ENCODE peak calls at places on chromosomes 5 and 9, in four cellular contexts. One of them, this sample, is unnamed.
A peak's percentile ranks its signal among the peaks of the same experiment; 100 is the strongest.

GRCh38 chr9:117763314-117763713 is 59.1 kb downstream of the TLR4 start:
- DNase-seq in GM12878: no peak
- DNase-seq in K562: no peak
- DNase-seq in HepG2: no peak
- DNase-seq in this sample: no peak

GRCh38 chr9:137756045-137756744 is 121.4 kb upstream of the CACNA1B start:
- DNase-seq in GM12878: no peak
- DNase-seq in K562: no peak
- DNase-seq in HepG2: no peak
- DNase-seq in this sample: no peak

GRCh38 chr9:114677418-114677817 is 4.6 kb downstream of the TEX48 start:
- DNase-seq in GM12878: no peak
- DNase-seq in K562: peak; percentile 78
- DNase-seq in HepG2: peak; percentile 41
- DNase-seq in this sample: no peak

GRCh38 chr5:15440434-15440833 is 59.5 kb upstream of the FBXL7 start:
- DNase-seq in GM12878: no peak
- DNase-seq in K562: no peak
- DNase-seq in HepG2: no peak
- DNase-seq in this sample: no peak

GRCh38 chr5:17896605-17897004 is 262.3 kb downstream of the TAF11L14 start:
- DNase-seq in GM12878: no peak
- DNase-seq in K562: no peak
- DNase-seq in HepG2: no peak
- DNase-seq in this sample: no peak

GRCh38 chr9:87512321-87512720 is 14.7 kb downstream of the DAPK1 start:
- DNase-seq in GM12878: no peak
- DNase-seq in K562: no peak
- DNase-seq in HepG2: no peak
- DNase-seq in this sample: no peak

GRCh38 chr9:111559000-111559610 is 34.1 kb downstream of the ZNF483 start:
- DNase-seq in GM12878: no peak
- DNase-seq in K562: no peak
- DNase-seq in HepG2: no peak
- DNase-seq in this sample: peak; percentile 40

GRCh38 chr9:87443006-87443405 is 54.7 kb upstream of the DAPK1 start:
- DNase-seq in GM12878: no peak
- DNase-seq in K562: no peak
- DNase-seq in HepG2: no peak
- DNase-seq in this sample: no peak

GRCh38 chr9:6106576-6107339 is 91.3 kb upstream of the RANBP6 start:
- DNase-seq in GM12878: peak; percentile 41
- DNase-seq in K562: peak; percentile 57
- DNase-seq in HepG2: peak; percentile 25
- DNase-seq in this sample: peak; percentile 48

GRCh38 chr9:98373622-98374021 is 118.2 kb upstream of the TBC1D2 start:
- DNase-seq in GM12878: no peak
- DNase-seq in K562: no peak
- DNase-seq in HepG2: no peak
- DNase-seq in this sample: no peak

GRCh38 chr5:109329296-109330252 is 80.2 kb downstream of the PJA2 start:
- DNase-seq in GM12878: no peak
- DNase-seq in K562: no peak
- DNase-seq in HepG2: no peak
- DNase-seq in this sample: no peak

DNA sequence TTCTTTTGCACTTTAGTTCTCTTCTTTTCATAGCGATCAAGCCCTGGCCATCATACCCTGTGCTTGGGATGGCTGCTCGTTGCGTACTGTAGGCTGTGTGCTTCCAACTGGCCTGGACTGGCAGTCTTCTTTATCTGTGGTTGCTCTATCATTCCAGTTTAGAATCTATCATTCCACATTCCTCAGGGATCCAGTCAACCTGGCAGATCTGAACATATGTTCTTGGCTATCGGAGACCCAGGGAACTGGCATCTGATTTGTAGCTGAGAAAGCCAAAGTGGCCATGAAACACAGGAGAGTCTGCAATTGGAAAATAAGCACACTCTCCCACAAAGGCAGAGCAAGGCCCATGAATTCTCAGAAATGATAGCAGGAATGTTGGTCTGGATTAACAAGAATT is 22.6 kb upstream of the SLC46A2 start:
- DNase-seq in GM12878: no peak
- DNase-seq in K562: no peak
- DNase-seq in HepG2: no peak
- DNase-seq in this sample: no peak
- H3K27me3 ChIP-seq in GM12878: no peaks in the 10 kb centered on the region
- H3K27me3 ChIP-seq in K562: peaks cover 10% of the 10 kb centered on the region
- H3K27me3 ChIP-seq in HepG2: no peaks in the 10 kb centered on the region
- H3K27me3 ChIP-seq in this sample: no peaks in the 10 kb centered on the region

DNA sequence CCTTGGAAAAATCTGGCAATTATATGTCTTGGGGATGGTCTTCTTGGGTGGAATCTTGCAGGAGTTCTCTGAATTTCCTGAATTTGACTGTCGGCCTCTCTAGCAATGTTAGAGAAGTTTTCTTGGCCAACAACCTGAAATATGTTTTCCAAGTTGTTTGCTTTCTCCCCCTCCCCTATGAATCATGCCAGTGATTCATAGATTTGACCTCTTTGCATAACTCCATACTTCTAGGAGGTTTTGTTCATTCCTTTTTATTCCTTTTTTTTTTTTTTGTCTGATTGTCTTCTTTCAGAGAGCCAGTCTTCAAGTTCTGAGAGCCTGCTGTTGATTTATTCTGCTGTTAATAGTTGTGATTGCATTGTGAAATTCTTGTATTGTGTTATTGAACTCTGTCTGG is 56.7 kb upstream of the SLC44A1 start:
- DNase-seq in GM12878: no peak
- DNase-seq in K562: no peak
- DNase-seq in HepG2: peak; percentile 15
- DNase-seq in this sample: no peak
- TF ChIP-seq CHD2 in GM12878: no peak
- TF ChIP-seq CHD2 in K562: no peak
- TF ChIP-seq CHD2 in HepG2: no peak
- TF ChIP-seq CHD2 in this sample: no peak

DNA sequence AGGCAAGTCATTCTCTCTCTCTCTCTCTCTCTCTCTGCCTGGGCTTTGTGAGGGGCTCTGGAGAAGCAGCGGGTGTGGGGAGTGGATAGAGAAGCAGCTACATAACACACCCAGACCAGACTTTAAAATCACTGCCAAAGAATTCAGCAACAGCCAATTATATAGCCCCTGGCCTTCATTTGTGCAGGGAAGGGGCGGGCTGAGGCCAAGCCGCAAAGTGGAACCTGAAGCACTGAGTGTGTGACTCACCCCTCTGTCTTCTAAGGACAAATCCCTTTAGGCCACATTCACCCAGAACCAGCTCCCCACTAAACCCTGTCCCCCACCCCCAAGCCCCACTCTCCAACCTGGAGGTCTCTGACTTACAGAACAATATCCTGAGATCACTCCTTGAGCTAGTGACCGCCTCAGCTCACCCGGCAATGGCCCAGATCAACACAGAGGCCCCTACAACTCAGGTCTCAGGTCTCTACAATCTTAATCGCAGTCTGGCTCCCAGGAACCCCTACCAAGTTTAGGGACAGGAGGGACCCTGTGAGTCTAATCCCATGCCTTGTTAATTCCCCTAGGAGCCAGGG is 6.0 kb downstream of the B4GALT1 start:
- DNase-seq in GM12878: no peak
- DNase-seq in K562: peak; percentile 41
- DNase-seq in HepG2: no peak
- DNase-seq in this sample: no peak
- TF ChIP-seq ATF2 in GM12878: no peak
- TF ChIP-seq ATF2 in K562: no peak
- TF ChIP-seq ATF2 in HepG2: no peak
- TF ChIP-seq ATF2 in this sample: no peak

GRCh38 chr9:133737071-133737773 is 930 bp downstream of the SARDH start:
- DNase-seq in GM12878: no peak
- DNase-seq in K562: no peak
- DNase-seq in HepG2: no peak
- DNase-seq in this sample: no peak
- H3K27me3 ChIP-seq in GM12878: no peaks in the 10 kb centered on the region
- H3K27me3 ChIP-seq in K562: peaks cover 32% of the 10 kb centered on the region
- H3K27me3 ChIP-seq in HepG2: no peaks in the 10 kb centered on the region
- H3K27me3 ChIP-seq in this sample: no peaks in the 10 kb centered on the region

DNA sequence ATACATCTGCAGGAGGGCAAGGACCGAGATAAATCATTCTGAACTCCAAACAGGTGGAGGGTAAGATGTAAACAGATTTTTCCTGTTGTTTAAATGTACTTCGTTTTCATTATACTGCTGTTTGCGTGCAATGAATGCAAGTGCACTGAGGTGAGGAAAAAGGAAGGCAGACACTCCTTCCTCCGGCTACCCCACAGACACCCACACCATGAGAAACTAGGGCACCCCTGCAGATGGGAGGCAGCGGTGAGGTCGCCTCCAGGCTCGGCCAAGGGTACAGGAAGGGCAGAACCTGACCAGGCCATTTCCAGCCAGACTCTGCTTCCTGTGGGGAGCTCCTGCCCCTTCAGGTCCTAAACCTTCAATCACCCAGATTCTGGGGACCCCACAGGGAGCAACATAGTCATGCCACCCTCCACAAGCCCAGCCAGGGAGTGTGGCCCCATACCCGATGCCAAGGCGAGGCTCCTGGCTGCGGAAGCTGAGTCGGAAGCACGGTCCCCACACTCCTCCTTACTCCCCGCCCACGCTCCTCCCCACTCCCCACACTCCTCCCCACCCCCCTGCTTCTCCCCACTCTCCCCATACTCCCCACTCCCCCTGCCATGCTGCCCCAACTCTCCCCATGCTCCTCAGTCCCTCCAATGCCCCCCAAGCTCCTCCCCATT is 37.1 kb downstream of the VAV2 start:
- DNase-seq in GM12878: peak; percentile 59
- DNase-seq in K562: no peak
- DNase-seq in HepG2: no peak
- DNase-seq in this sample: no peak
- TF ChIP-seq CHD2 in GM12878: no peak
- TF ChIP-seq CHD2 in K562: no peak
- TF ChIP-seq CHD2 in HepG2: no peak
- TF ChIP-seq CHD2 in this sample: no peak

GRCh38 chr9:134374301-134375010 is 48.2 kb downstream of the RXRA start:
- DNase-seq in GM12878: no peak
- DNase-seq in K562: no peak
- DNase-seq in HepG2: no peak
- DNase-seq in this sample: no peak

GRCh38 chr9:134376386-134377142 is 50.3 kb downstream of the RXRA start:
- DNase-seq in GM12878: no peak
- DNase-seq in K562: no peak
- DNase-seq in HepG2: peak; percentile 23
- DNase-seq in this sample: no peak

GRCh38 chr9:134373953-134374300 is 47.7 kb downstream of the RXRA start:
- DNase-seq in GM12878: no peak
- DNase-seq in K562: no peak
- DNase-seq in HepG2: no peak
- DNase-seq in this sample: no peak

GRCh38 chr9:134375430-134376385 is 49.5 kb downstream of the RXRA start:
- DNase-seq in GM12878: no peak
- DNase-seq in K562: no peak
- DNase-seq in HepG2: no peak
- DNase-seq in this sample: no peak

GRCh38 chr9:134375011-134375390 is 48.7 kb downstream of the RXRA start:
- DNase-seq in GM12878: no peak
- DNase-seq in K562: no peak
- DNase-seq in HepG2: no peak
- DNase-seq in this sample: no peak
- TF ChIP-seq ATF2 in GM12878: no peak
- TF ChIP-seq ATF2 in K562: no peak
- TF ChIP-seq ATF2 in HepG2: no peak
- TF ChIP-seq ATF2 in this sample: no peak

DNA sequence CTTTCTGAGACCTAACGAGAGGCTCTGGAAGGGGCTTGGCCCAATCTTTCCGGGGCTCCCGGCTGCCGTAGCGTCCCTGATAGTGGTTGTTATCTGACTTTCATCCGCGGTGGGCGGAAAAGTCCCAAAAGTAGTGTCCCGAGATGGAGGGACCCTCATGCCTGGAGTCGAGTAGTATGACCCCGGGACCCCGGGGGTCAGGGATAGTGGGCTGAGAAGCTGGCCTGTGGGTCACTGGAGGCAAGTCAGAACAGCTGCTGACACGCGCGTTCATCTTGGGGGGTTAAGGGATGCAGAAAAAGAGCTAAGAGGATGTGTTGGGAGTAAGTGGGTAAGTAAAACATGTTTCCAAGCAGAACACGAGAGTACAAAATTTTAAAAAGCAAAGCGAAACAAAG is 123.4 kb downstream of the TMEM161B start:
- DNase-seq in GM12878: no peak
- DNase-seq in K562: no peak
- DNase-seq in HepG2: no peak
- DNase-seq in this sample: peak; percentile 47
- H3K27me3 ChIP-seq in GM12878: peaks cover 30% of the 10 kb centered on the region
- H3K27me3 ChIP-seq in K562: peaks cover 30% of the 10 kb centered on the region
- H3K27me3 ChIP-seq in HepG2: peaks cover 50% of the 10 kb centered on the region
- H3K27me3 ChIP-seq in this sample: peaks cover 60% of the 10 kb centered on the region

GRCh38 chr5:154652746-154653417 is 102.3 kb upstream of the LARP1 start:
- DNase-seq in GM12878: no peak
- DNase-seq in K562: peak; percentile 44
- DNase-seq in HepG2: no peak
- DNase-seq in this sample: no peak

GRCh38 chr5:154654484-154655375 is 100.4 kb upstream of the LARP1 start:
- DNase-seq in GM12878: no peak
- DNase-seq in K562: peak; percentile 53
- DNase-seq in HepG2: no peak
- DNase-seq in this sample: no peak

GRCh38 chr5:154648706-154649105 is 106.5 kb upstream of the LARP1 start:
- DNase-seq in GM12878: no peak
- DNase-seq in K562: peak; percentile 83
- DNase-seq in HepG2: no peak
- DNase-seq in this sample: no peak

GRCh38 chr5:154653764-154654483 is 101.3 kb upstream of the LARP1 start:
- DNase-seq in GM12878: no peak
- DNase-seq in K562: peak; percentile 99
- DNase-seq in HepG2: no peak
- DNase-seq in this sample: no peak

GRCh38 chr5:154653418-154653763 is 101.8 kb upstream of the LARP1 start:
- DNase-seq in GM12878: no peak
- DNase-seq in K562: peak; percentile 45
- DNase-seq in HepG2: peak; percentile 71
- DNase-seq in this sample: no peak
- TF ChIP-seq CHD2 in GM12878: no peak
- TF ChIP-seq CHD2 in K562: no peak
- TF ChIP-seq CHD2 in HepG2: no peak
- TF ChIP-seq CHD2 in this sample: no peak